ENCODE peak calls at places on chromosomes 6 and 20, in five cellular contexts. A is HepG2, H is sigmoid colon, R is stomach, E is A549. S is an unnamed sample.

GRCh38 chr20:43921227-43921780 is 6.7 kb downstream of the TOX2 start:
- DNase-seq in A (no peak), H (no peak), R (no peak), E (no peak), S (no peak)

GRCh38 chr6:25899580-25900408 is 25.8 kb upstream of the SLC17A3 start:
- DNase-seq in A (peak), H (no peak), R (no peak), E (no peak), S (no peak)

GRCh38 chr20:52800734-52801627 is 171.2 kb upstream of the TSHZ2 start:
- DNase-seq in A (no peak), H (no peak), R (no peak), E (no peak), S (no peak)

GRCh38 chr6:69089539-69089938 is 454.5 kb downstream of the ADGRB3 start:
- DNase-seq in A (no peak), H (no peak), R (no peak), E (no peak), S (no peak)

GRCh38 chr20:14580426-14581074 is 243.1 kb upstream of the FLRT3 start:
- DNase-seq in A (no peak), H (no peak), R (no peak), E (peak), S (peak)

GRCh38 chr6:42295181-42295580 is 77.5 kb upstream of the MRPS10 start:
- DNase-seq in A (no peak), H (no peak), R (no peak), E (no peak), S (no peak)

GRCh38 chr6:151229401-151230276 is 10.1 kb upstream of the AKAP12 start:
- DNase-seq in A (no peak), H (no peak), R (no peak), E (no peak), S (no peak)

GRCh38 chr6:98835149-98836024 is 1.0 kb downstream of the POU3F2 start:
- DNase-seq in A (no peak), H (peak), R (no peak), E (peak), S (peak)

GRCh38 chr6:89602713-89603112 is 35.8 kb downstream of the LYRM2 start:
- DNase-seq in A (no peak), H (no peak), R (no peak), E (no peak), S (peak)

GRCh38 chr20:25273541-25274358 is 25.9 kb downstream of the PYGB start:
- DNase-seq in A (no peak), H (peak), R (peak), E (no peak), S (no peak)

GRCh38 chr6:169639653-169640278 is 62.1 kb downstream of the WDR27 start:
- DNase-seq in A (no peak), H (no peak), R (no peak), E (no peak), S (no peak)

GRCh38 chr6:163634514-163635171 is 220.1 kb downstream of the QKI start:
- DNase-seq in A (no peak), H (no peak), R (no peak), E (no peak), S (no peak)

GRCh38 chr6:53524455-53524815 is 20.5 kb downstream of the GCLC start:
- DNase-seq in A (no peak), H (no peak), R (no peak), E (peak), S (no peak)

GRCh38 chr6:105844275-105844848 is 241.8 kb upstream of the PRDM1 start:
- DNase-seq in A (no peak), H (no peak), R (no peak), E (no peak), S (no peak)

GRCh38 chr20:45783656-45784294 is 7.9 kb downstream of the WFDC3 start:
- DNase-seq in A (no peak), H (peak), R (peak), E (no peak), S (no peak)

GRCh38 chr6:44556046-44556445 is 168.5 kb downstream of the CDC5L start:
- DNase-seq in A (no peak), H (no peak), R (peak), E (no peak), S (peak)

GRCh38 chr6:168155193-168155592 is 76.2 kb upstream of the FRMD1 start:
- DNase-seq in A (no peak), H (peak), R (no peak), E (peak), S (no peak)

GRCh38 chr6:112254921-112255320 is 554 bp upstream of the LAMA4 start:
- DNase-seq in A (no peak), H (no peak), R (no peak), E (no peak), S (no peak)

GRCh38 chr6:166969390-166970002 is 13.1 kb upstream of the RNASET2 start:
- DNase-seq in A (no peak), H (no peak), R (no peak), E (no peak), S (no peak)

GRCh38 chr20:17556842-17557674 is 12.8 kb upstream of the DSTN start:
- DNase-seq in A (no peak), H (peak), R (peak), E (no peak), S (peak)

GRCh38 chr20:64025101-64025825 is 10.7 kb upstream of the C20orf204 start:
- DNase-seq in A (no peak), H (no peak), R (no peak), E (no peak), S (no peak)

GRCh38 chr6:26491604-26492003 is 8.5 kb upstream of the BTN1A1 start:
- DNase-seq in A (no peak), H (no peak), R (no peak), E (no peak), S (no peak)

GRCh38 chr20:31630187-31630790 is 7.4 kb upstream of the COX4I2 start:
- DNase-seq in A (no peak), H (no peak), R (peak), E (no peak), S (no peak)

GRCh38 chr20:33796263-33796906 is 14.8 kb upstream of the CHMP4B start:
- DNase-seq in A (no peak), H (no peak), R (peak), E (no peak), S (no peak)

GRCh38 chr20:60762386-60762785 is 489.7 kb upstream of the CDH4 start:
- DNase-seq in A (no peak), H (no peak), R (no peak), E (no peak), S (no peak)

GRCh38 chr6:143843689-143844405 is 709 bp downstream of the LTV1 start:
- DNase-seq in A (peak), H (no peak), R (no peak), E (peak), S (no peak)

GRCh38 chr6:138752017-138752416 is 21.6 kb upstream of the CCDC28A start:
- DNase-seq in A (no peak), H (no peak), R (no peak), E (no peak), S (no peak)

GRCh38 chr6:21603516-21603952 is 10.0 kb downstream of the SOX4 start:
- DNase-seq in A (no peak), H (no peak), R (no peak), E (no peak), S (no peak)

GRCh38 chr6:70668499-70668812 is 773 bp downstream of the SMAP1 start:
- DNase-seq in A (no peak), H (no peak), R (no peak), E (no peak), S (no peak)

GRCh38 chr6:586553-586952 is 70.3 kb downstream of the HUS1B start:
- DNase-seq in A (no peak), H (no peak), R (no peak), E (no peak), S (no peak)

GRCh38 chr6:21811484-21811883 is 217.9 kb downstream of the SOX4 start:
- DNase-seq in A (no peak), H (no peak), R (no peak), E (no peak), S (no peak)

GRCh38 chr6:109690740-109691687 is at the start of the genes AK9 and FIG4:
- DNase-seq in A (peak), H (peak), R (peak), E (peak), S (peak)

GRCh38 chr6:81816387-81816786 is 63.9 kb upstream of the TENT5A start:
- DNase-seq in A (peak), H (no peak), R (no peak), E (no peak), S (no peak)

GRCh38 chr6:143126574-143126941 is 65.9 kb downstream of the AIG1 start:
- DNase-seq in A (no peak), H (no peak), R (no peak), E (no peak), S (no peak)

GRCh38 chr6:149855040-149855654 is 9.0 kb downstream of the LRP11 start:
- DNase-seq in A (peak), H (no peak), R (peak), E (peak), S (no peak)

GRCh38 chr6:138691595-138692057 is 81.9 kb upstream of the CCDC28A start:
- DNase-seq in A (peak), H (no peak), R (peak), E (peak), S (no peak)

GRCh38 chr20:858011-858410 is 24.5 kb downstream of the FAM110A start:
- DNase-seq in A (no peak), H (no peak), R (no peak), E (no peak), S (no peak)

GRCh38 chr6:31574106-31575061 is 981 bp upstream of the TNF start:
- DNase-seq in A (no peak), H (no peak), R (no peak), E (no peak), S (no peak)

GRCh38 chr6:31575335-31575901 is at the start of gene TNF:
- DNase-seq in A (no peak), H (peak), R (peak), E (no peak), S (peak)

GRCh38 chr6:31569861-31570536 is 2.1 kb upstream of the LTA start:
- DNase-seq in A (no peak), H (no peak), R (no peak), E (no peak), S (no peak)

GRCh38 chr6:31573239-31574105 is 1.4 kb downstream of the LTA start:
- DNase-seq in A (no peak), H (no peak), R (no peak), E (no peak), S (no peak)

DNA sequence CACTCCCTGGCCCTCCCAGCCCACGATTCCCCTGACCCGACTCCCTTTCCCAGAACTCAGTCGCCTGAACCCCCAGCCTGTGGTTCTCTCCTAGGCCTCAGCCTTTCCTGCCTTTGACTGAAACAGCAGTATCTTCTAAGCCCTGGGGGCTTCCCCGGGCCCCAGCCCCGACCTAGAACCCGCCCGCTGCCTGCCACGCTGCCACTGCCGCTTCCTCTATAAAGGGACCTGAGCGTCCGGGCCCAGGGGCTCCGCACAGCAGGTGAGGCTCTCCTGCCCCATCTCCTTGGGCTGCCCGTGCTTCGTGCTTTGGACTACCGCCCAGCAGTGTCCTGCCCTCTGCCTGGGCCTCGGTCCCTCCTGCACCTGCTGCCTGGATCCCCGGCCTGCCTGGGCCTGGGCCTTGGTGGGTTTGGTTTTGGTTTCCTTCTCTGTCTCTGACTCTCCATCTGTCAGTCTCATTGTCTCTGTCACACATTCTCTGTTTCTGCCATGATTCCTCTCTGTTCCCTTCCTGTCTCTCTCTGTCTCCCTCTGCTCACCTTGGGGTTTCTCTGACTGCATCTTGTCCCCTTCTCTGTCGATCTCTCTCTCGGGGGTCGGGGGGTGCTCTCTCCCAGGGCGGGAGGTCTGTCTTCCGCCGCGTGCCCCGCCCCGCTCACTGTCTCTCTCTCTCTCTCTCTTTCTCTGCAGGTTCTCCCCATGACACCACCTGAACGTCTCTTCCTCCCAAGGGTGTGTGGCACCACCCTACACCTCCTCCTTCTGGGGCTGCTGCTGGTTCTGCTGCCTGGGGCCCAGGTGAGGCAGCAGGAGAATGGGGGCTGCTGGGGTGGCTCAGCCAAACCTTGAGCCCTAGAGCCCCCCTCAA is at the start of gene LTA:
- DNase-seq in A (no peak), H (no peak), R (no peak), E (no peak), S (no peak)
- TF ChIP-seq POLR2A in A (no peak), H (no peak), R (no peak), E (no peak), S (no peak)

GRCh38 chr20:49765846-49766541 is 46.6 kb upstream of the SLC9A8 start:
- DNase-seq in A (no peak), H (no peak), R (no peak), E (no peak), S (no peak)

GRCh38 chr20:49759266-49759950 is 45.7 kb upstream of the B4GALT5 start:
- DNase-seq in A (no peak), H (no peak), R (no peak), E (no peak), S (no peak)

GRCh38 chr20:49765413-49765736 is 47.3 kb upstream of the SLC9A8 start:
- DNase-seq in A (no peak), H (no peak), R (no peak), E (no peak), S (no peak)

GRCh38 chr20:49766979-49767419 is 45.6 kb upstream of the SLC9A8 start:
- DNase-seq in A (no peak), H (no peak), R (no peak), E (peak), S (no peak)

DNA sequence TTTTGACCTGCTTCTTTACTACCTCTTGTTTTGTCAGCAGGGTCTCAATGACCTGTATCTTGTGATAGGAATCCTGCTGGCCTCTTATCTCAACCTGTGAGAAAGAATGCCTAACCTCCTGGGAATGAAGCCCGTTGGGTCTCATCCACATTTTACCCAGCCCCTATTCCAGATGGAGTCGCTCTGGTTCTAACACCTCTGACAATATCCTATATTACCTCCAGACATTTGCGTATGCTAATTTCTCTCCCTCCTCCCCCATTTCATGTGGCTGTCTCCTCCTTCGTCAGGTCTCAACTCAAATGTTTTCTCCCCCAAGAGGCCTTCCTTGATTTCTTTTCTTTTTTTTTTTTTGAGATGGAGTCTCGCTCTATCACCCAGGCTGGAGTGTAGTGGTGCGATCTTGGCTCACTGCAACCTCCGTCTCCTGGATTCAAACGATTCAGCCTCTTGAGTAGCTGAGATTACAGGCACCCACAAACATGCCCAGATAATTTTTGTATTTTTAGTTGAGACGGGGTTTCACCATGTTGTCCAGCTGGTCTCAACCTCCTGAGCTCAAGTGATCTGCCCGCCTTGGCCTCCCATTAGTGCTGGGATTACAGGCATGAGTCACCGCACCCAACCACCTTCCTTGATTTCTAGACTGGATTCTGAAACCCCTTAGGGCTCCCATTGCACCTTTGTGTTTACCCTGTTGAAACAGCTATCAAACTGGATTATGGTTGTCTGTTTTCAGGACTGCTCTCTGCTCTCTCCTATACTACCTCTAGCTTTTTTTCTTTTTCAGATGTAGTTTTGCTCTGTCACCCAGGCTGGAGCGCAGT is 49.5 kb upstream of the B4GALT5 start:
- DNase-seq in A (no peak), H (no peak), R (no peak), E (no peak), S (no peak)
- H3K27ac ChIP-seq in A (no peak), H (no peak), R (peak), E (peak), S (no peak)

DNA sequence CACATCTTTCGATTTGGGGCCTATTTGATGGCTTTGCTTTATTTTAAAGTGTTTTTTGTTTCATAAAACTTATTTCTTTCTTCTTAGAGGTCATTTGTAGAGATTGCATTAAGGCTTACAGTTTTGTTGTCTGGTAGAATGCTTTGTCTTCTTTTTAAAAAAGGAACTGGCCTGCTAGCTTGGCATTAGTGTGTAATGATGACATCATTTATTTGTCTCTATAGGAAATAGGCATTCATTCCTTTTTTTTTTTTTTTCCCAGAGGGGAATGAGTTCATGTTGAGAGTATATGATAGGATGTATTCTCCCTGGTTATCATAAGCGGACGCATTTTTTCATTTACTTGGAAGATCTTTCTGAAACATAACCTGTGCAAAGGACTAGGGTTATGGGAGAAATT is 45.6 kb downstream of the CYP24A1 start:
- DNase-seq in A (no peak), H (no peak), R (no peak), E (no peak), S (no peak)
- TF ChIP-seq EP300 in A (no peak), H (no peak), R (no peak), E (no peak), S (no peak)

GRCh38 chr6:2103644-2104523 is 141.5 kb downstream of the GMDS start:
- DNase-seq in A (peak), H (no peak), R (no peak), E (peak), S (no peak)
- TF ChIP-seq POLR2A in A (no peak), H (no peak), R (no peak), E (no peak), S (no peak)

DNA sequence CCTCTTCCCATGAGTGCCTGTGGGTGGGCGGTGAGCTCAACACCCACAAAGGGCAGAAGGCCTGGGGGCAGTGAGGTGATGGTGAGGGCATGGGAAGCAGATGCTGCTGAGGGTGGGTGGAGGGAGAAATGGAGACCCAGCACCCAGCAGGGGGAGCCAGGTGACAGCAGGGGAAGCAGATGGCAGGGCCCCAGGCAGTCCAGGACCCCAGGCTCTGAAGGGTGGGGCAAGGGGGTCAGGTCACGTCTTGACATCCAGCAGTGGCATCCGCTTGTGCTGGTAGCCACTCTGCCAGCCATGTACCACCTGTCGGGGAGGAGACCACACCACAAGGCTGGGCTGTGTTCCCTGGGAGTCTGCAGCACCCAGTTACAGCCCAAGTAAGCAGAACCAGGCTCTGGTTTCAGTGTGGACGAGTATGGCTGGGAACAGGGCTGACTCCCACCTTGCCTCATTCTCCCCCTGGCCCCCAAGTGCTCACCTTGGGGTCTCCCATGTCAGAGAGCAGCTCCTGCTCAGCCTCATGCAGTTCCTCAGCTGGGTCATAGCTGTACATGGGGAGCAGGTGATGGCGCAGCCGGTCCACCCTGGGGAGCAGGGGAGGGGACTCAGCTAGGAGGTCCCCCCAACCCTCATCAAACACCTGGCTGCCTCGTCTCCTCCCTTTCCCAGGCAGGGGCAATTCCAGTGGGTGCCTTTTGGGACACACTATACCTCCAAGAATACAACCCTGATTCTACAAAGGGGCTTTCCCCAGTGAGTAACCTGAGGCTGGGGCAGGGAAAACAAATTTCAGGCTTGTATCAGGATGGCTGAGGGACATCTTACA is 2.0 kb downstream of the SMIM29 start:
- DNase-seq in A (peak), H (peak), R (no peak), E (peak), S (no peak)
- H3K27ac ChIP-seq in A (no peak), H (peak), R (peak), E (peak), S (no peak)

GRCh38 chr6:2245103-2245953 is at the start of gene GMDS:
- DNase-seq in A (peak), H (peak), R (peak), E (peak), S (peak)
- TF ChIP-seq EP300 in A (no peak), H (no peak), R (no peak), E (no peak), S (no peak)

S was measured in upper lobe of left lung.